ENCODE peak calls at places on chromosomes 7 and 10, in nine cellular contexts. T is heart right ventricle; Q is AG04450; O is A549; G is PC-3; B is sigmoid colon; L is IMR-90; W is dorsolateral prefrontal cortex; Z is effector memory CD4-positive, alpha-beta T cell. U is an unnamed sample.
A peak's percentile ranks its signal among the peaks of the same experiment; 100 is the strongest.

GRCh38 chr7:12930534-12930933 is 243.1 kb downstream of the ARL4A start:
- DNase-seq in W (no peak), O (no peak), G (no peak), T (no peak), Q (no peak), L (peak; percentile 46), B (no peak), Z (no peak), U (no peak)

GRCh38 chr10:99694171-99694570 is 34.9 kb downstream of the ENTPD7 start:
- DNase-seq in Z (no peak), L (peak; percentile 91), Q (peak; percentile 81), G (peak; percentile 12), B (no peak), W (no peak), T (no peak), O (no peak), U (no peak)

GRCh38 chr7:158568974-158569857 is 18.4 kb downstream of the PTPRN2 start:
- DNase-seq in L (no peak), O (no peak), T (no peak), Q (no peak), G (no peak), B (no peak), Z (no peak), W (no peak), U (no peak)

GRCh38 chr10:95694665-95695064 is 938 bp upstream of the TCTN3 start:
- DNase-seq in L (no peak), W (no peak), T (no peak), B (no peak), O (no peak), Q (no peak), Z (no peak), G (no peak), U (no peak)

GRCh38 chr7:135862586-135863361 is 114.2 kb upstream of the FAM180A start:
- DNase-seq in G (no peak), L (no peak), B (no peak), Z (no peak), Q (no peak), W (no peak), O (no peak), T (no peak), U (no peak)

GRCh38 chr7:11758627-11759111 is 73.3 kb downstream of the THSD7A start:
- DNase-seq in W (no peak), T (no peak), G (no peak), Z (no peak), Q (no peak), L (no peak), O (no peak), B (no peak), U (no peak)

GRCh38 chr7:85041599-85042216 is 145.1 kb downstream of the SEMA3D start:
- DNase-seq in L (peak; percentile 69), W (peak; percentile 65), Q (peak; percentile 37), T (peak; percentile 26), G (peak; percentile 87), B (no peak), O (peak; percentile 17), Z (no peak), U (peak; percentile 27)

GRCh38 chr7:26090927-26091519 is 61.0 kb upstream of the NFE2L3 start:
- DNase-seq in G (peak; percentile 60), Q (peak; percentile 26), Z (no peak), O (peak; percentile 45), L (peak; percentile 74), B (no peak), T (no peak), W (no peak), U (no peak)

GRCh38 chr7:100943693-100944092 is 5.6 kb upstream of the MUC3A start:
- DNase-seq in O (no peak), G (no peak), W (no peak), Q (no peak), L (no peak), T (no peak), B (no peak), Z (no peak), U (no peak)

GRCh38 chr7:132933076-132933466 is 148.8 kb downstream of the CHCHD3 start:
- DNase-seq in Q (no peak), W (no peak), O (no peak), L (peak; percentile 80), Z (no peak), B (no peak), G (no peak), T (no peak), U (no peak)

GRCh38 chr10:24132741-24133140 is 76.2 kb upstream of the KIAA1217 start:
- DNase-seq in O (no peak), L (no peak), Q (no peak), W (no peak), T (no peak), Z (no peak), G (peak; percentile 29), B (no peak), U (peak; percentile 8)

GRCh38 chr7:20906791-20907190 is 120.1 kb upstream of the SP8 start:
- DNase-seq in G (no peak), T (no peak), W (no peak), O (no peak), Q (no peak), L (no peak), Z (no peak), B (no peak), U (no peak)

DNA sequence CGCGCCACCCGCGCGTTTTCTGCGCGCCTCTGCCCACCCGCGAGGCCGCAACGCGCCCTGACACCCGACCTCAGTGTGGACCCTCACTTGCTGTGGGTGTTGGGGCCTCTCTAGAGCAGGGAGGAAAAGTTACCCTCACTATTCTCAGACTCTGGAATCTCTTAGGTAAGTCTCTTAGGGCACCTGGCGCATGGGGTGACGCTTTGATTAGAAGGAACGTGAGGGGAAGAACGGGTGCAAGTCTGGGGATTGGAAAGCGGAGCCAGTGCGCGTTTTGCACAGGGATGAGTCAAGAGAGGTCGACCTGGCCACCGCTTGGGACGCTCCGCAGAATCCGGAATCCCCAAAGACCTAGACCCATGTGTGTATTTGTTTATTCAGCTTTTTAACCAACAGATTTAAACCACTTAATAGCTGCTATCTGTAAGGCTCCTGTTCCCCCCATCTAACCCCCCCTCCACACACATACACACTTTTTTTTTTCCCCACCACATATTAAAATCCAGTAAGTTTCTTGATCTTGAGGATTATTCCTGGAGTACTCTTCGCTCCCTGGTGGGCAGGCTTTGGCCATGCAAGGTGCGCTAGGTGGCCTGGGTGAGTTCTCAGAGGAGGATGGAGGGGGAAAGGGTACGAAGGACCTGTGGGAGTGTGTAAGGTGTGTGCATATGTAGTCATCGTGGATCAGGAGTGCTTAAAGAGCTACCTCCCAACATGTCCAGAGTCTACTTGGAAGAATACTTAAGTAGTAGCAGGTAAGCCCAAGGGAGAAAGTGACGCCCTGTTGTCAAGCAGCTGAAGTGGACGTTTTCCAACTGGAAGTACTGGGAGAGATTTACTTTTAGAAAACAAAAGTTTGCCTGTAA is 169.1 kb upstream of the PPP1R3A start:
- DNase-seq in T (no peak), L (no peak), Z (no peak), G (no peak), O (no peak), B (peak; percentile 64), W (no peak), Q (no peak), U (no peak)
- H3K27ac ChIP-seq in T (no peak overlapping the region), L (no peak overlapping the region), Z (no peak overlapping the region), G (no peak overlapping the region), O (no peak overlapping the region), B (peak overlapping the region; percentile 97), W (no peak overlapping the region), Q (no peak overlapping the region), U (no peak overlapping the region)

GRCh38 chr7:16954326-16954725 is 72.5 kb upstream of the AGR3 start:
- DNase-seq in Z (no peak), B (no peak), T (no peak), G (no peak), O (no peak), Q (no peak), L (no peak), W (no peak), U (no peak)
- H3K27ac ChIP-seq in Z (no peak overlapping the region), B (no peak overlapping the region), T (no peak overlapping the region), G (no peak overlapping the region), O (no peak overlapping the region), Q (no peak overlapping the region), L (no peak overlapping the region), W (no peak overlapping the region), U (no peak overlapping the region)

GRCh38 chr7:98396768-98397167 is 4.1 kb downstream of the BAIAP2L1 start:
- DNase-seq in G (no peak), Q (no peak), T (no peak), O (no peak), B (no peak), Z (no peak), W (no peak), L (no peak), U (no peak)

GRCh38 chr7:98399462-98399861 is 1.4 kb downstream of the BAIAP2L1 start:
- DNase-seq in T (no peak), W (no peak), G (peak; percentile 51), L (peak; percentile 43), Z (no peak), B (no peak), O (no peak), Q (no peak), U (no peak)

GRCh38 chr7:98399903-98400537 is 870 bp downstream of the BAIAP2L1 start:
- DNase-seq in O (no peak), Z (no peak), T (no peak), L (peak; percentile 17), Q (no peak), W (no peak), G (peak; percentile 50), B (no peak), U (no peak)

GRCh38 chr7:98400538-98401427 is at the start of gene BAIAP2L1:
- DNase-seq in G (peak; percentile 92), T (peak; percentile 82), W (no peak), O (peak; percentile 67), Z (peak; percentile 61), B (peak; percentile 67), Q (no peak), L (peak; percentile 49), U (no peak)

GRCh38 chr7:98398567-98399372 is 2.1 kb downstream of the BAIAP2L1 start:
- DNase-seq in O (no peak), Q (no peak), B (no peak), G (peak; percentile 15), T (no peak), W (no peak), Z (no peak), L (no peak), U (no peak)
- H3K27ac ChIP-seq in O (peak overlapping the region; percentile 98), Q (no peak overlapping the region), B (no peak overlapping the region), G (peak overlapping the region; percentile 50), T (no peak overlapping the region), W (no peak overlapping the region), Z (no peak overlapping the region), L (no peak overlapping the region), U (peak overlapping the region; percentile 96)

GRCh38 chr7:88759216-88759955 is at the start of gene ZNF804B:
- DNase-seq in Z (no peak), Q (no peak), W (peak; percentile 43), B (peak; percentile 62), O (no peak), L (no peak), T (peak; percentile 9), G (no peak), U (no peak)

GRCh38 chr7:88761779-88762178 is 2.3 kb downstream of the ZNF804B start:
- DNase-seq in G (no peak), B (no peak), T (no peak), Z (no peak), Q (no peak), W (no peak), O (no peak), L (no peak), U (no peak)

GRCh38 chr7:88758355-88759215 is 915 bp upstream of the ZNF804B start:
- DNase-seq in Z (no peak), W (peak; percentile 59), L (no peak), T (peak; percentile 20), B (no peak), G (peak; percentile 6), O (no peak), Q (no peak), U (no peak)

GRCh38 chr7:88757371-88757770 is 2.1 kb upstream of the ZNF804B start:
- DNase-seq in T (no peak), G (no peak), L (no peak), O (no peak), B (no peak), Q (no peak), Z (no peak), W (no peak), U (no peak)

GRCh38 chr7:88759956-88760515 is 536 bp downstream of the ZNF804B start:
- DNase-seq in W (no peak), O (no peak), Q (no peak), L (no peak), B (no peak), T (no peak), G (no peak), Z (no peak), U (no peak)
- H3K27ac ChIP-seq in W (peak overlapping the region; percentile 67), O (no peak overlapping the region), Q (no peak overlapping the region), L (no peak overlapping the region), B (no peak overlapping the region), T (no peak overlapping the region), G (no peak overlapping the region), Z (no peak overlapping the region), U (no peak overlapping the region)

U was measured in epithelial cell of prostate.